ENCODE peak calls at places on chromosomes 7 and 10, in nine cellular contexts. R is MM.1S, S is GM23248, A is IMR-90, O is OCI-LY7, C is astrocyte, P is mammary epithelial cell, F is neural progenitor cell, E is osteoblast. Q is an unnamed sample. For H4K20me1, the result is how much of the 10 kb centered on the place peaks cover.

GRCh38 chr10:14604181-14605142 is 170.2 kb downstream of the FAM107B start:
- DNase-seq in R (peak), S (peak), A (peak), O (peak), C (peak), P (peak), F (peak), E (peak), Q (peak)

GRCh38 chr10:86401588-86402282 is 35.1 kb upstream of the GRID1 start:
- DNase-seq in R (no peak), S (peak), A (no peak), O (peak), C (no peak), P (no peak), F (peak), E (no peak), Q (no peak)

GRCh38 chr10:122348512-122348911 is 26.0 kb upstream of the PLEKHA1 start:
- DNase-seq in R (no peak), S (no peak), A (no peak), O (peak), C (peak), P (no peak), F (peak), E (no peak), Q (no peak)

GRCh38 chr7:7112868-7113267 is 69.5 kb upstream of the C1GALT1 start:
- DNase-seq in R (no peak), S (no peak), A (no peak), O (no peak), C (no peak), P (no peak), F (no peak), E (no peak), Q (no peak)

GRCh38 chr10:78898341-78899097 is 170.2 kb upstream of the ZMIZ1 start:
- DNase-seq in R (no peak), S (no peak), A (no peak), O (no peak), C (no peak), P (no peak), F (no peak), E (no peak), Q (no peak)

GRCh38 chr7:155315977-155316376 is 18.3 kb downstream of the INSIG1 start:
- DNase-seq in R (no peak), S (no peak), A (no peak), O (no peak), C (no peak), P (no peak), F (no peak), E (no peak), Q (no peak)

GRCh38 chr10:66215921-66216320 is 709.9 kb upstream of the LRRTM3 start:
- DNase-seq in R (no peak), S (no peak), A (no peak), O (no peak), C (no peak), P (no peak), F (no peak), E (no peak), Q (no peak)

GRCh38 chr10:93573051-93573909 is 6.8 kb downstream of the FFAR4 start:
- DNase-seq in R (no peak), S (no peak), A (no peak), O (no peak), C (no peak), P (peak), F (no peak), E (no peak), Q (no peak)

GRCh38 chr10:69650589-69651261 is 20.7 kb downstream of the FAM241B start:
- DNase-seq in R (no peak), S (no peak), A (no peak), O (no peak), C (no peak), P (no peak), F (no peak), E (peak), Q (no peak)

GRCh38 chr7:157669768-157670345 is 333.1 kb downstream of the DNAJB6 start:
- DNase-seq in R (no peak), S (no peak), A (no peak), O (peak), C (no peak), P (no peak), F (peak), E (no peak), Q (peak)

GRCh38 chr7:54662701-54663100 is 96.3 kb downstream of the SEC61G start:
- DNase-seq in R (no peak), S (no peak), A (no peak), O (no peak), C (no peak), P (no peak), F (no peak), E (no peak), Q (no peak)

GRCh38 chr10:3887885-3888476 is 103.0 kb upstream of the KLF6 start:
- DNase-seq in R (no peak), S (peak), A (peak), O (no peak), C (peak), P (peak), F (peak), E (peak), Q (peak)

GRCh38 chr7:131074043-131074442 is 253.6 kb upstream of the MKLN1 start:
- DNase-seq in R (no peak), S (no peak), A (no peak), O (no peak), C (no peak), P (no peak), F (no peak), E (no peak), Q (no peak)

GRCh38 chr10:94093286-94093905 is 99.7 kb downstream of the PLCE1 start:
- DNase-seq in R (no peak), S (peak), A (peak), O (no peak), C (peak), P (no peak), F (no peak), E (peak), Q (peak)

GRCh38 chr10:75770634-75771081 is 339.2 kb downstream of the LRMDA start:
- DNase-seq in R (no peak), S (peak), A (no peak), O (no peak), C (no peak), P (no peak), F (no peak), E (peak), Q (peak)

GRCh38 chr10:121598261-121599249 is at the start of gene FGFR2:
- DNase-seq in R (peak), S (peak), A (no peak), O (no peak), C (peak), P (peak), F (peak), E (peak), Q (peak)

GRCh38 chr10:45302573-45302972 is 12.8 kb downstream of the OR13A1 start:
- DNase-seq in R (no peak), S (no peak), A (no peak), O (no peak), C (no peak), P (peak), F (no peak), E (no peak), Q (no peak)

GRCh38 chr10:97686301-97686961 is 610 bp downstream of the AVPI1 start:
- DNase-seq in R (peak), S (peak), A (no peak), O (peak), C (no peak), P (no peak), F (no peak), E (no peak), Q (no peak)

GRCh38 chr7:66859339-66859738 is 61.7 kb upstream of the TMEM248 start:
- DNase-seq in R (peak), S (no peak), A (no peak), O (no peak), C (no peak), P (no peak), F (no peak), E (no peak), Q (no peak)

GRCh38 chr10:4546500-4546899 is 279.5 kb upstream of the AKR1E2 start:
- DNase-seq in R (no peak), S (peak), A (peak), O (no peak), C (peak), P (peak), F (no peak), E (no peak), Q (peak)

GRCh38 chr7:36021367-36021766 is 131.7 kb upstream of the EEPD1 start:
- DNase-seq in R (peak), S (peak), A (no peak), O (peak), C (no peak), P (no peak), F (peak), E (peak), Q (peak)

GRCh38 chr7:52479990-52480389 is 555.4 kb upstream of the POM121L12 start:
- DNase-seq in R (no peak), S (no peak), A (no peak), O (no peak), C (no peak), P (no peak), F (no peak), E (no peak), Q (no peak)

GRCh38 chr7:55191926-55192692 is 173.0 kb upstream of the LANCL2 start:
- DNase-seq in R (no peak), S (no peak), A (peak), O (no peak), C (no peak), P (no peak), F (no peak), E (no peak), Q (peak)

DNA sequence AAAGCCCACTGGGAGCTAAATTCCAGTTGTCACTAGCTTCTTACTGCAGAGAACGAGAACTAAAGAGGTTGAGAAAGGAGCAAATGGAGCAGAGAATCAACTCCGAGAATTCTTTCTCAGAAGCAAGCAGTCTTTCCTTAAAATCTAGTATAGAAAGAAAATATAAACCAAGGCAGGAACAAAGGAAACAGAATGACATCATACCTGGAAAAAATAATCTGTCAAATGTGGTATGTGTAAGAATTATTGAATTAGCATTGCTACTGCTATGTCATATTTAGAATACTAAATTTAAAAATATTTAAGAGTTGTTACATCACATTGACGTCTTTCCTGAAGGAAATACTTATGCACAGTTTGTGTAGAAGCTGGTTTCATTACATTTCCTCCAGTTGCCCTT is 4.3 kb downstream of the SLF2 start:
- DNase-seq in R (no peak), S (no peak), A (no peak), O (no peak), C (no peak), P (no peak), F (no peak), E (no peak), Q (no peak)
- H3K4me2 ChIP-seq in R (no peak), S (no peak), A (no peak), O (no peak), C (peak), P (no peak), F (no peak), E (no peak), Q (no peak)

GRCh38 chr10:124705021-124705740 is 39.0 kb downstream of the FAM53B start:
- DNase-seq in R (no peak), S (no peak), A (no peak), O (peak), C (no peak), P (no peak), F (no peak), E (peak), Q (no peak)

GRCh38 chr10:124704428-124704805 is 39.8 kb downstream of the FAM53B start:
- DNase-seq in R (no peak), S (no peak), A (no peak), O (no peak), C (no peak), P (no peak), F (no peak), E (peak), Q (no peak)

GRCh38 chr10:124706462-124706857 is 37.7 kb downstream of the FAM53B start:
- DNase-seq in R (no peak), S (no peak), A (no peak), O (no peak), C (no peak), P (no peak), F (no peak), E (no peak), Q (no peak)

GRCh38 chr10:124706876-124707516 is 37.2 kb downstream of the FAM53B start:
- DNase-seq in R (no peak), S (no peak), A (no peak), O (no peak), C (no peak), P (no peak), F (no peak), E (no peak), Q (no peak)

GRCh38 chr10:124705817-124706461 is 38.2 kb downstream of the FAM53B start:
- DNase-seq in R (no peak), S (no peak), A (no peak), O (peak), C (no peak), P (no peak), F (no peak), E (no peak), Q (no peak)
- H4K20me1 ChIP-seq in R (under half), S (under half), A (under half), O (under half), C (half or more), P (under half), F (half or more), E (under half), Q (under half)

GRCh38 chr10:50993817-50994251 is 80.5 kb upstream of the PRKG1 start:
- DNase-seq in R (no peak), S (peak), A (peak), O (no peak), C (peak), P (no peak), F (no peak), E (peak), Q (peak)
- H3K27ac ChIP-seq in R (no peak), S (peak), A (peak), O (no peak), C (peak), P (no peak), F (no peak), E (peak), Q (peak)

GRCh38 chr10:129390726-129391125 is 76.3 kb upstream of the MGMT start:
- DNase-seq in R (no peak), S (no peak), A (no peak), O (no peak), C (no peak), P (no peak), F (no peak), E (no peak), Q (no peak)

GRCh38 chr10:129388435-129388834 is 78.6 kb upstream of the MGMT start:
- DNase-seq in R (no peak), S (no peak), A (no peak), O (no peak), C (no peak), P (no peak), F (no peak), E (no peak), Q (no peak)

GRCh38 chr10:129391464-129391863 is 75.6 kb upstream of the MGMT start:
- DNase-seq in R (no peak), S (no peak), A (no peak), O (no peak), C (no peak), P (no peak), F (no peak), E (no peak), Q (no peak)

GRCh38 chr10:129389194-129389593 is 77.8 kb upstream of the MGMT start:
- DNase-seq in R (no peak), S (no peak), A (no peak), O (no peak), C (no peak), P (no peak), F (no peak), E (no peak), Q (no peak)

DNA sequence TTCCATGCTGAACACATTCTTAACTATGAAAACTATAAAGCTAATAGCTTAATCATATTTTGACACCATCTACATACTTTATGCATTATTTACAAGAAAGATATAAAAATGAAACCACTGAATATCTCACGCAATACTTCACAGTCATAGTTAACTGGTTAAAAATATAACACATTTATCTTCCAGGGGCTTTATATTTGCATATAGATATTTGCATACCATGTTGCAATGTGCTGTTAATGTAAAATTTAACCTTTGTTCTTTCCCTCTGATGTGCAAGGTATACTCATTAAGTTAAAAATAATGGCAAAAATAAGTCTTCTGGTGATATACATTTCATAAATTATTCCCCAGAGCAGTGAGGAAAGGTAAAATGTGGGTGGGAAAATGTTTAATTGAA is 76.9 kb upstream of the MGMT start:
- DNase-seq in R (no peak), S (no peak), A (no peak), O (no peak), C (no peak), P (no peak), F (no peak), E (no peak), Q (no peak)
- H3K4me2 ChIP-seq in R (no peak), S (no peak), A (no peak), O (no peak), C (no peak), P (no peak), F (no peak), E (no peak), Q (no peak)